ENCODE peak calls at places on chromosomes 3 and 15, in five cellular contexts. One of them, this sample, is unnamed.

GRCh38 chr3:100297784-100298183 is 36.8 kb upstream of the NIT2 start:
- DNase-seq in cardiac muscle cell: no peak
- DNase-seq in RWPE2: no peak
- DNase-seq in A549: no peak
- DNase-seq in left ventricle myocardium inferior: no peak
- DNase-seq in this sample: no peak

GRCh38 chr15:40775740-40776536 is 6.2 kb downstream of the C15orf62 start:
- DNase-seq in cardiac muscle cell: no peak
- DNase-seq in RWPE2: no peak
- DNase-seq in A549: no peak
- DNase-seq in left ventricle myocardium inferior: no peak
- DNase-seq in this sample: no peak

GRCh38 chr3:194120789-194121770 is 14.9 kb upstream of the HES1 start:
- DNase-seq in cardiac muscle cell: no peak
- DNase-seq in RWPE2: no peak
- DNase-seq in A549: no peak
- DNase-seq in left ventricle myocardium inferior: no peak
- DNase-seq in this sample: no peak

GRCh38 chr3:118501152-118501551 is 533.5 kb downstream of the IGSF11 start:
- DNase-seq in cardiac muscle cell: peak
- DNase-seq in RWPE2: no peak
- DNase-seq in A549: peak
- DNase-seq in left ventricle myocardium inferior: peak
- DNase-seq in this sample: no peak

GRCh38 chr15:62606376-62607164 is 436.0 kb upstream of the TPM1 start:
- DNase-seq in cardiac muscle cell: no peak
- DNase-seq in RWPE2: peak
- DNase-seq in A549: peak
- DNase-seq in left ventricle myocardium inferior: no peak
- DNase-seq in this sample: no peak

GRCh38 chr3:197613187-197613586 is 57.4 kb upstream of the BDH1 start:
- DNase-seq in cardiac muscle cell: no peak
- DNase-seq in RWPE2: no peak
- DNase-seq in A549: no peak
- DNase-seq in left ventricle myocardium inferior: no peak
- DNase-seq in this sample: no peak

GRCh38 chr3:37494206-37494605 is 319.8 kb upstream of the LRRFIP2 start:
- DNase-seq in cardiac muscle cell: no peak
- DNase-seq in RWPE2: no peak
- DNase-seq in A549: no peak
- DNase-seq in left ventricle myocardium inferior: no peak
- DNase-seq in this sample: peak

GRCh38 chr3:53509494-53509893 is 15.1 kb downstream of the CACNA1D start:
- DNase-seq in cardiac muscle cell: no peak
- DNase-seq in RWPE2: no peak
- DNase-seq in A549: no peak
- DNase-seq in left ventricle myocardium inferior: no peak
- DNase-seq in this sample: no peak

GRCh38 chr3:13200951-13201350 is 127.7 kb upstream of the IQSEC1 start:
- DNase-seq in cardiac muscle cell: peak
- DNase-seq in RWPE2: no peak
- DNase-seq in A549: no peak
- DNase-seq in left ventricle myocardium inferior: no peak
- DNase-seq in this sample: no peak

GRCh38 chr3:48548731-48549705 is 7.6 kb downstream of the PFKFB4 start:
- DNase-seq in cardiac muscle cell: peak
- DNase-seq in RWPE2: peak
- DNase-seq in A549: no peak
- DNase-seq in left ventricle myocardium inferior: peak
- DNase-seq in this sample: peak

GRCh38 chr3:141410861-141411771 is 42.8 kb downstream of the ZBTB38 start:
- DNase-seq in cardiac muscle cell: no peak
- DNase-seq in RWPE2: no peak
- DNase-seq in A549: no peak
- DNase-seq in left ventricle myocardium inferior: no peak
- DNase-seq in this sample: no peak

GRCh38 chr3:185552358-185552877 is at the start of gene LIPH:
- DNase-seq in cardiac muscle cell: peak
- DNase-seq in RWPE2: no peak
- DNase-seq in A549: peak
- DNase-seq in left ventricle myocardium inferior: no peak
- DNase-seq in this sample: no peak

GRCh38 chr15:29024681-29025080 is 138.9 kb downstream of the APBA2 start:
- DNase-seq in cardiac muscle cell: no peak
- DNase-seq in RWPE2: peak
- DNase-seq in A549: no peak
- DNase-seq in left ventricle myocardium inferior: no peak
- DNase-seq in this sample: no peak

GRCh38 chr15:42148808-42149492 is 7.5 kb downstream of the PLA2G4F start:
- DNase-seq in cardiac muscle cell: peak
- DNase-seq in RWPE2: peak
- DNase-seq in A549: no peak
- DNase-seq in left ventricle myocardium inferior: no peak
- DNase-seq in this sample: peak

GRCh38 chr3:13524979-13525669 is 23.8 kb upstream of the FBLN2 start:
- DNase-seq in cardiac muscle cell: no peak
- DNase-seq in RWPE2: no peak
- DNase-seq in A549: no peak
- DNase-seq in left ventricle myocardium inferior: peak
- DNase-seq in this sample: no peak

GRCh38 chr15:68342351-68342750 is 64.8 kb downstream of the FEM1B start:
- DNase-seq in cardiac muscle cell: no peak
- DNase-seq in RWPE2: no peak
- DNase-seq in A549: no peak
- DNase-seq in left ventricle myocardium inferior: no peak
- DNase-seq in this sample: no peak

GRCh38 chr3:44125882-44126281 is 115.8 kb upstream of the TOPAZ1 start:
- DNase-seq in cardiac muscle cell: peak
- DNase-seq in RWPE2: no peak
- DNase-seq in A549: no peak
- DNase-seq in left ventricle myocardium inferior: no peak
- DNase-seq in this sample: no peak

GRCh38 chr3:43996379-43997301 is 245.0 kb upstream of the TOPAZ1 start:
- DNase-seq in cardiac muscle cell: peak
- DNase-seq in RWPE2: peak
- DNase-seq in A549: peak
- DNase-seq in left ventricle myocardium inferior: no peak
- DNase-seq in this sample: no peak

GRCh38 chr3:23316924-23317323 is 113.8 kb downstream of the UBE2E2 start:
- DNase-seq in cardiac muscle cell: no peak
- DNase-seq in RWPE2: no peak
- DNase-seq in A549: no peak
- DNase-seq in left ventricle myocardium inferior: no peak
- DNase-seq in this sample: no peak

GRCh38 chr15:88681610-88682221 is 42.9 kb downstream of the ISG20 start:
- DNase-seq in cardiac muscle cell: no peak
- DNase-seq in RWPE2: no peak
- DNase-seq in A549: no peak
- DNase-seq in left ventricle myocardium inferior: no peak
- DNase-seq in this sample: peak

GRCh38 chr3:115380883-115381572 is 233.9 kb upstream of the ZBTB20 start:
- DNase-seq in cardiac muscle cell: no peak
- DNase-seq in RWPE2: no peak
- DNase-seq in A549: no peak
- DNase-seq in left ventricle myocardium inferior: no peak
- DNase-seq in this sample: no peak
- TF ChIP-seq CTCF in cardiac muscle cell: no peak
- TF ChIP-seq CTCF in RWPE2: no peak
- TF ChIP-seq CTCF in A549: no peak
- TF ChIP-seq CTCF in left ventricle myocardium inferior: peak
- TF ChIP-seq CTCF in this sample: no peak

GRCh38 chr3:176479291-176479690 is 718.0 kb downstream of the TBL1XR1 start:
- DNase-seq in cardiac muscle cell: no peak
- DNase-seq in RWPE2: no peak
- DNase-seq in A549: no peak
- DNase-seq in left ventricle myocardium inferior: no peak
- DNase-seq in this sample: no peak
- H3K27ac ChIP-seq in cardiac muscle cell: no peak
- H3K27ac ChIP-seq in RWPE2: no peak
- H3K27ac ChIP-seq in A549: no peak
- H3K27ac ChIP-seq in left ventricle myocardium inferior: no peak
- H3K27ac ChIP-seq in this sample: no peak

GRCh38 chr3:114758828-114759709 is 388.0 kb downstream of the ZBTB20 start:
- DNase-seq in cardiac muscle cell: no peak
- DNase-seq in RWPE2: no peak
- DNase-seq in A549: no peak
- DNase-seq in left ventricle myocardium inferior: no peak
- DNase-seq in this sample: no peak
- H3K4me3 ChIP-seq in cardiac muscle cell: no peak
- H3K4me3 ChIP-seq in RWPE2: no peak
- H3K4me3 ChIP-seq in A549: peak
- H3K4me3 ChIP-seq in left ventricle myocardium inferior: peak
- H3K4me3 ChIP-seq in this sample: peak

GRCh38 chr3:4351164-4351855 is 48.1 kb downstream of the SETMAR start:
- DNase-seq in cardiac muscle cell: peak
- DNase-seq in RWPE2: no peak
- DNase-seq in A549: no peak
- DNase-seq in left ventricle myocardium inferior: no peak
- DNase-seq in this sample: no peak
- TF ChIP-seq CTCF in cardiac muscle cell: no peak
- TF ChIP-seq CTCF in RWPE2: peak
- TF ChIP-seq CTCF in A549: no peak
- TF ChIP-seq CTCF in left ventricle myocardium inferior: no peak
- TF ChIP-seq CTCF in this sample: no peak

GRCh38 chr15:80630981-80631380 is 64.1 kb upstream of the ABHD17C start:
- DNase-seq in cardiac muscle cell: no peak
- DNase-seq in RWPE2: no peak
- DNase-seq in A549: no peak
- DNase-seq in left ventricle myocardium inferior: no peak
- DNase-seq in this sample: no peak
- H3K27ac ChIP-seq in cardiac muscle cell: no peak
- H3K27ac ChIP-seq in RWPE2: no peak
- H3K27ac ChIP-seq in A549: no peak
- H3K27ac ChIP-seq in left ventricle myocardium inferior: no peak
- H3K27ac ChIP-seq in this sample: no peak

GRCh38 chr15:79243723-79244122 is 38.8 kb upstream of the ANKRD34C start:
- DNase-seq in cardiac muscle cell: peak
- DNase-seq in RWPE2: no peak
- DNase-seq in A549: no peak
- DNase-seq in left ventricle myocardium inferior: peak
- DNase-seq in this sample: no peak
- H3K4me3 ChIP-seq in cardiac muscle cell: no peak
- H3K4me3 ChIP-seq in RWPE2: no peak
- H3K4me3 ChIP-seq in A549: no peak
- H3K4me3 ChIP-seq in left ventricle myocardium inferior: no peak
- H3K4me3 ChIP-seq in this sample: no peak

GRCh38 chr15:36879568-36880225 is 220.7 kb downstream of the MEIS2 start:
- DNase-seq in cardiac muscle cell: peak
- DNase-seq in RWPE2: no peak
- DNase-seq in A549: no peak
- DNase-seq in left ventricle myocardium inferior: no peak
- DNase-seq in this sample: no peak

GRCh38 chr15:36880913-36881290 is 219.4 kb downstream of the MEIS2 start:
- DNase-seq in cardiac muscle cell: no peak
- DNase-seq in RWPE2: no peak
- DNase-seq in A549: no peak
- DNase-seq in left ventricle myocardium inferior: no peak
- DNase-seq in this sample: no peak

GRCh38 chr15:36882487-36883108 is 217.8 kb downstream of the MEIS2 start:
- DNase-seq in cardiac muscle cell: peak
- DNase-seq in RWPE2: no peak
- DNase-seq in A549: no peak
- DNase-seq in left ventricle myocardium inferior: peak
- DNase-seq in this sample: no peak

GRCh38 chr15:36878745-36879262 is 221.5 kb downstream of the MEIS2 start:
- DNase-seq in cardiac muscle cell: no peak
- DNase-seq in RWPE2: no peak
- DNase-seq in A549: no peak
- DNase-seq in left ventricle myocardium inferior: no peak
- DNase-seq in this sample: no peak

DNA sequence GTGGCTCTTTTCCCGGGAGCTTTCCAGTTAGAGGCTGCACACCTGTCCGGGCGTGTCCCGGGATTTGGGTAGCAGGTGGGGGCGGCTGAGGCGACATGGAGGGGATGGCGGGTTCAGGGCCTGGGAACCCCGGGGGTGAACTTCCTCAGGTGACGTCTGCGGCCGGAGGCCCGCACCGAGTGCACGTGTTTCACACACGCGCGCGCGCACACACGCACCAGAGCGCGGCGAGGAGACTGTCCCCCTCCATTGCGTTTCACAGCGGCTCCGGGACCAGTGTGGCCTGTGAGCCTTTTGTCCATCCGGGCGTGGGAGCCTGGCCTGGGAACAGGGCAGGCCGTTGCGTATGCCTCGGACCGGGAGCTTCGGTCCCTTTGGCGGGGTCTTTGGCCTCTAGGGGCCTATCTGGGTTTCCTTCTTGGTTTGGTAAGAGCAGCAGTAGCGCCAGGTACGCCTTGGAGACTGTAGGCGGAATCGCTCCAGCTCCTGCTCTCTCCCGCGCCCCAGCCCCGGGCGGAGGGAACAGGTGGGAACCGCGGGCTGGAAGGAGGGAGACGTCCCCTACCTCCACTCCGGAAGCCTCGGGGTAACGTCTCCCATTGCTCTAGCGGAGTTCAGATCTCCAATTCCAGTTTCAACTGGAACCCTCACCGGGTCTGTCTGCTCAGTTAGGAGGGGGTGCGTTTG is 220.0 kb downstream of the MEIS2 start:
- DNase-seq in cardiac muscle cell: peak
- DNase-seq in RWPE2: no peak
- DNase-seq in A549: no peak
- DNase-seq in left ventricle myocardium inferior: no peak
- DNase-seq in this sample: no peak
- TF ChIP-seq CTCF in cardiac muscle cell: no peak
- TF ChIP-seq CTCF in RWPE2: no peak
- TF ChIP-seq CTCF in A549: no peak
- TF ChIP-seq CTCF in left ventricle myocardium inferior: no peak
- TF ChIP-seq CTCF in this sample: no peak

GRCh38 chr3:155704771-155705559 is 39.9 kb downstream of the PLCH1 start:
- DNase-seq in cardiac muscle cell: no peak
- DNase-seq in RWPE2: no peak
- DNase-seq in A549: no peak
- DNase-seq in left ventricle myocardium inferior: no peak
- DNase-seq in this sample: no peak

GRCh38 chr3:155702745-155703581 is 41.9 kb downstream of the PLCH1 start:
- DNase-seq in cardiac muscle cell: peak
- DNase-seq in RWPE2: no peak
- DNase-seq in A549: no peak
- DNase-seq in left ventricle myocardium inferior: no peak
- DNase-seq in this sample: no peak

GRCh38 chr3:155701882-155702465 is 42.9 kb downstream of the PLCH1 start:
- DNase-seq in cardiac muscle cell: peak
- DNase-seq in RWPE2: no peak
- DNase-seq in A549: peak
- DNase-seq in left ventricle myocardium inferior: no peak
- DNase-seq in this sample: no peak

DNA sequence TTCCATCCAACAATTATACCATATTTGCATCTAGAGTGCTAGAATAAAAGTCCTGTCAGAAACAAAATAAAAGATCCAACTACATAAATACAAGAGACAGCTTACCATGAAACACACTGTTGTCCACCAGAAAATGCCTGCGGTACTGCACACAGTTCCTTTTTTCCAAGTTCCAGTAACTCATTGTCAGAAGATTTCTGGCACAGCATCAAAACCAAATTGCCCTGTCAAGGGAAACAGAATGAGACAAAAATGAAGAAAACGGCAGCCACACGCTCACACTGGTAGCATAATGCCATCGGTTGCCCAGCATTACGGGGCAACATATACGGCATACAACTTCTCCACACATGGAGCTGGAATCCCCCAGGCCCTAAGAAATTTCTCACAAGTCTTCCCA is 40.8 kb downstream of the PLCH1 start:
- DNase-seq in cardiac muscle cell: no peak
- DNase-seq in RWPE2: no peak
- DNase-seq in A549: no peak
- DNase-seq in left ventricle myocardium inferior: no peak
- DNase-seq in this sample: no peak
- H3K27ac ChIP-seq in cardiac muscle cell: no peak
- H3K27ac ChIP-seq in RWPE2: no peak
- H3K27ac ChIP-seq in A549: no peak
- H3K27ac ChIP-seq in left ventricle myocardium inferior: peak
- H3K27ac ChIP-seq in this sample: no peak

This sample was measured in coronary artery.